ENCODE peak calls at places on chromosomes 2 and 18, in four cellular contexts. C is SK-N-SH, P is GM12878, W is K562. A is an unnamed sample.

GRCh38 chr2:168064011-168064998 is 183.1 kb downstream of the STK39 start:
- DNase-seq in C (peak; percentile 59), P (no peak), W (no peak), A (no peak)

GRCh38 chr2:54207666-54208195 is 48.3 kb downstream of the TSPYL6 start:
- DNase-seq in C (peak; percentile 26), P (no peak), W (no peak), A (no peak)

GRCh38 chr2:179107737-179108136 is 57.8 kb upstream of the CCDC141 start:
- DNase-seq in C (no peak), P (no peak), W (no peak), A (no peak)

GRCh38 chr2:74862268-74862964 is 28.5 kb downstream of the HK2 start:
- DNase-seq in C (peak; percentile 82), P (no peak), W (peak; percentile 34), A (no peak)

GRCh38 chr2:204213588-204213987 is 277.0 kb downstream of the ICOS start:
- DNase-seq in C (no peak), P (no peak), W (no peak), A (no peak)

GRCh38 chr18:24293254-24293653 is 104.4 kb downstream of the OSBPL1A start:
- DNase-seq in C (no peak), P (no peak), W (no peak), A (no peak)

GRCh38 chr2:219684721-219685689 is 57.6 kb downstream of the SLC4A3 start:
- DNase-seq in C (no peak), P (peak; percentile 66), W (peak; percentile 49), A (peak; percentile 74)

GRCh38 chr2:236728916-236729670 is 159.5 kb downstream of the ACKR3 start:
- DNase-seq in C (no peak), P (no peak), W (no peak), A (no peak)

GRCh38 chr18:24959100-24959499 is 392.9 kb downstream of the ZNF521 start:
- DNase-seq in C (peak; percentile 43), P (no peak), W (no peak), A (no peak)

GRCh38 chr18:59015531-59016152 is 124.0 kb upstream of the SEC11C start:
- DNase-seq in C (no peak), P (no peak), W (no peak), A (no peak)

GRCh38 chr2:192243488-192243887 is 48.8 kb upstream of the TMEFF2 start:
- DNase-seq in C (no peak), P (no peak), W (no peak), A (no peak)

GRCh38 chr18:9869713-9870430 is 15.9 kb upstream of the TXNDC2 start:
- DNase-seq in C (peak; percentile 25), P (peak; percentile 30), W (peak; percentile 84), A (no peak)

GRCh38 chr2:68320118-68320641 is 431 bp upstream of the CNRIP1 start:
- DNase-seq in C (peak; percentile 55), P (no peak), W (no peak), A (peak; percentile 59)

GRCh38 chr2:222835142-222835822 is 25.6 kb upstream of the ACSL3 start:
- DNase-seq in C (no peak), P (no peak), W (no peak), A (no peak)

GRCh38 chr2:112958428-112959108 is 19.2 kb upstream of the IL36G start:
- DNase-seq in C (peak; percentile 55), P (no peak), W (peak; percentile 78), A (peak; percentile 21)

GRCh38 chr2:23844905-23845304 is 82.0 kb downstream of the ATAD2B start:
- DNase-seq in C (no peak), P (no peak), W (no peak), A (no peak)

GRCh38 chr2:174634130-174635014 is 36.8 kb upstream of the WIPF1 start:
- DNase-seq in C (no peak), P (peak; percentile 65), W (peak; percentile 36), A (no peak)

GRCh38 chr2:2665834-2666133 is 334.7 kb upstream of the MYT1L start:
- DNase-seq in C (no peak), P (no peak), W (no peak), A (no peak)

GRCh38 chr2:180980185-180980942 is at the start of gene UBE2E3:
- DNase-seq in C (peak; percentile 93), P (no peak), W (peak; percentile 94), A (peak; percentile 88)

GRCh38 chr2:190405069-190405468 is 3.1 kb upstream of the MFSD6 start:
- DNase-seq in C (no peak), P (no peak), W (no peak), A (no peak)

GRCh38 chr2:8304821-8305766 is 376.8 kb upstream of the ID2 start:
- DNase-seq in C (no peak), P (no peak), W (peak; percentile 33), A (no peak)

GRCh38 chr2:47558116-47559078 is 155.4 kb downstream of the MSH2 start:
- DNase-seq in C (no peak), P (no peak), W (no peak), A (no peak)

GRCh38 chr2:169222665-169223064 is 139.7 kb downstream of the LRP2 start:
- DNase-seq in C (no peak), P (no peak), W (no peak), A (no peak)

GRCh38 chr18:79105455-79105854 is 36.3 kb downstream of the ATP9B start:
- DNase-seq in C (no peak), P (no peak), W (no peak), A (no peak)

GRCh38 chr18:59671533-59671932 is 25.7 kb downstream of the CCBE1 start:
- DNase-seq in C (no peak), P (no peak), W (no peak), A (no peak)

GRCh38 chr2:33766175-33766574 is 167.1 kb upstream of the FAM98A start:
- DNase-seq in C (no peak), P (no peak), W (no peak), A (no peak)

GRCh38 chr2:148907085-148907785 is 32.2 kb downstream of the KIF5C start:
- DNase-seq in C (no peak), P (no peak), W (peak; percentile 54), A (no peak)

GRCh38 chr2:199206536-199206935 is 251.2 kb downstream of the SATB2 start:
- DNase-seq in C (no peak), P (no peak), W (no peak), A (no peak)

GRCh38 chr2:118059919-118060478 is 28.3 kb upstream of the INSIG2 start:
- DNase-seq in C (no peak), P (peak; percentile 76), W (no peak), A (no peak)

GRCh38 chr18:31825772-31826171 is 65.1 kb upstream of the SLC25A52 start:
- DNase-seq in C (no peak), P (peak; percentile 31), W (no peak), A (peak; percentile 81)

GRCh38 chr18:22800551-22800951 is 132.6 kb upstream of the RBBP8 start:
- DNase-seq in C (no peak), P (no peak), W (no peak), A (no peak)

GRCh38 chr2:177763532-177764265 is 308.9 kb downstream of the PDE11A start:
- DNase-seq in C (peak; percentile 67), P (no peak), W (peak; percentile 87), A (peak; percentile 90)

GRCh38 chr2:46831037-46831868 is 84.4 kb downstream of the MCFD2 start:
- DNase-seq in C (no peak), P (no peak), W (no peak), A (no peak)

DNA sequence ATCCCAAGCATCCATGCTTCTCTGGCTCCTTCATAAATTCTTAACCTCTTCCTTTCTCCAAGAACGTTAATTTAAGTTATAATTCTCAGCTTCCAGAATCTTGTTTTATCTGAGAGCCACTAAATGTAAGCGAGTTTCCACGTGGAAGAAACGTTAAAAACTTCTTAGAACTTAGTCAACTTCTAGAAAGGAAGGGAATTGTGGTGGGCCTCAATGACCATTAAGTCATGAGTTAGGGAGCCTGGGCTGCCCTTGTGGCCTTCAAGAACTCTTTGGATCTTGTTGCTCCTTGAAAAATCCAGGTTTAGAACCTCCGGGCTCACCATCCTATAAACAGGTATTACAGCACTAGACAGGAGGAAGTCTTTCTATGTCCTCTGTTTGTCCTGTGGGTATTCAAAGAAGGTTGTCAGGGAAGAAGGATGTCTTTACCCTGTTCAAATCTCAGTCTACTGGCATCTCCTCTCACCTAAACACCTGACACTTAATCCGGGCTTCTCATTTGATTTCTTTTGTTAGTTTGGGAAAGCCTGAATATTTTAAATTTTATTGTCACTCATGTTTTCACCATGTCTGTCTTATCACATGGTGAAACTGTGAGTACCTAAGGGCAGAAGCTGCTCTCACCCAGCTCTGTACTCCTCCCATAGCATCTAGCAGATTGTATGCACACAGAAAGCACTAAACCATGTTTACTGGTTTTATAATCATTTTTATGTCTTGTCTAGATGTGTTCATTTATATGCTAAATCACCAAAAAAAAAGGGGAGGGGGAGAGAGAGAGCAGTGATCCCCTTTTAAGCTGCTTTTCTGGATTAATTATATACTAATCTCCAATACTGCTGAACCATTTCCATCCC is 6.3 kb downstream of the RND3 start:
- DNase-seq in C (no peak), P (no peak), W (no peak), A (no peak)
- TF ChIP-seq USF1 in C (no peak), P (no peak), W (no peak), A (no peak)

DNA sequence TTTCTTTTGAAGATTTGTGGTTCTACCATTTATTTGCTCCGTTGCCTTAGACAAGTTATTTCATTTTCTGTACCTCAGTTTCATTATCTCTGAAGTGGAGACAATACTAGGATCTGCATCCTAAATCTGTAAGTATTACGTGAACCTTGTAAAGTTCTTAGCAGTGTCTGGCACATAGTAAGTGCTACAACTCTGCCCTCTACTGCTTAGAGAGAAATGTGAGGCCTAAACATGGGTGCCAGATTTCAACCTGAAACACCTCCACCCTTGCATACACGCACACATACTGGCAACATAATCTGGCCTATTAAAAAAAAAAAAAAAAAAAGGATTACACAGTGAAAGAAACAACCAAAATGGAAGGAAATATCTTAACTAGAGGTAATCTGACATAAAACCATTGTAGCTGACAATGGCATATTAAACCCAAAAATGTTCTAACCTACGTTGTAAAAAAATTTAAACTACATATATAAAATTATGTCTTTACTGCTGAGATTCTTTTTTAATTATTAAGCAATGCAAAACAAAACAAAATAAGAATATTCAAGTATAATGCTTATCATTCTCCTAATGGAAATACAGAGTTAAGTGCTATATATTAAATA is 132.6 kb downstream of the MAP2 start:
- DNase-seq in C (peak; percentile 27), P (no peak), W (no peak), A (no peak)
- TF ChIP-seq USF1 in C (no peak), P (no peak), W (no peak), A (no peak)

GRCh38 chr2:240787521-240788472 is 32.2 kb downstream of the KIF1A start:
- DNase-seq in C (no peak), P (no peak), W (no peak), A (no peak)

GRCh38 chr2:240788482-240788881 is 31.5 kb downstream of the KIF1A start:
- DNase-seq in C (no peak), P (no peak), W (no peak), A (no peak)

GRCh38 chr2:240790370-240791210 is 29.4 kb downstream of the KIF1A start:
- DNase-seq in C (no peak), P (no peak), W (no peak), A (no peak)

GRCh38 chr2:240789501-240790369 is 30.3 kb downstream of the KIF1A start:
- DNase-seq in C (no peak), P (peak; percentile 3), W (no peak), A (no peak)

GRCh38 chr2:240789051-240789453 is 31.0 kb downstream of the KIF1A start:
- DNase-seq in C (no peak), P (no peak), W (no peak), A (no peak)
- TF ChIP-seq USF1 in C (no peak), P (no peak), W (no peak), A (no peak)

DNA sequence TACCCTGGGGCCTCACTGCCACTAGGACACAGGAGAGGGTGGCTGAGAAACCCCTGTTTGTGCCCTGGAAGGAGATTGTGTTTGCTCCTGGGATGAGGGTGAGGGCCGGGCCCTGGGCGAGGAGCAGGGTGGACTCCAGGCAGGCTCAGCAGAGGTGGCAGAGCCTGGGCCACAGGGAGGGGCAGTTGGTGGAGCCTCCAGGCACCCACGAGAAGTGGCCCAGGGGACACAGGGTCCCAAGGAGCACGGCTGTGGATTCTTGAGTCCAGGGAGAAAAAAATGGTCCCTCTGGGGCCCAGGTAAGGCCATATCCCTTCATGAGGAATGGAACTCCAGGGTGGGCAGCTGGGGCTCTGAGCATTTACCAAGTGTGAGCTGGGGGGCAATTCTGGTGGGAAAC is 8.3 kb downstream of the MAB21L4 start:
- DNase-seq in C (no peak), P (no peak), W (no peak), A (no peak)
- TF ChIP-seq USF1 in C (no peak), P (no peak), W (no peak), A (no peak)